ENCODE peak calls at places on chromosomes 16 and 17, in eight cellular contexts. U, N, G, Z, K, B, W and C are unnamed samples.

GRCh38 chr17:2172447-2172938 is 117.6 kb downstream of the HIC1 start:
- DNase-seq in U (no peak), N (peak), G (no peak), Z (no peak), K (no peak), B (no peak), W (no peak), C (no peak)

GRCh38 chr17:12256380-12256995 is 235.8 kb downstream of the MAP2K4 start:
- DNase-seq in U (peak), N (peak), G (peak), Z (peak), K (no peak), B (peak), W (peak), C (no peak)

GRCh38 chr17:50943575-50943933 is 77.4 kb upstream of the TOB1 start:
- DNase-seq in U (no peak), N (no peak), G (no peak), Z (no peak), K (no peak), B (no peak), W (no peak), C (peak)

GRCh38 chr17:37106049-37106448 is 157.3 kb downstream of the AATF start:
- DNase-seq in U (no peak), N (no peak), G (no peak), Z (no peak), K (no peak), B (no peak), W (no peak), C (no peak)

GRCh38 chr17:68682913-68683312 is 81.7 kb upstream of the FAM20A start:
- DNase-seq in U (no peak), N (peak), G (no peak), Z (no peak), K (no peak), B (no peak), W (no peak), C (no peak)

GRCh38 chr17:46197526-46197925 is 4.3 kb upstream of the KANSL1 start:
- DNase-seq in U (no peak), N (no peak), G (no peak), Z (no peak), K (no peak), B (no peak), W (no peak), C (no peak)

GRCh38 chr17:20063665-20064648 is 54.8 kb downstream of the SPECC1 start:
- DNase-seq in U (peak), N (peak), G (peak), Z (peak), K (no peak), B (no peak), W (peak), C (no peak)

GRCh38 chr17:48113201-48113676 is 5.7 kb downstream of the SNX11 start:
- DNase-seq in U (peak), N (no peak), G (peak), Z (no peak), K (peak), B (no peak), W (peak), C (no peak)

GRCh38 chr16:49439050-49439449 is 65.4 kb downstream of the C16orf78 start:
- DNase-seq in U (no peak), N (no peak), G (no peak), Z (no peak), K (no peak), B (no peak), W (no peak), C (peak)